ENCODE peak calls at places on chromosomes 4 and X, in four cellular contexts. P is GM23338; V is stimulated activated CD8-positive, alpha-beta memory T cell treated with anti-CD3 and anti-CD28 coated beads, Interleukin-15, amount 100 ng/mL, for 4 hours; M is psoas muscle. A is an unnamed sample.

GRCh38 chr4:168605411-168605810 is 108.6 kb downstream of the PALLD start:
- DNase-seq in P (no peak), V (no peak), M (peak), A (no peak)

GRCh38 chr4:164485169-164485568 is 268.8 kb upstream of the SMIM31 start:
- DNase-seq in P (no peak), V (no peak), M (no peak), A (no peak)

GRCh38 chr4:1763550-1764080 is 29.5 kb upstream of the FGFR3 start:
- DNase-seq in P (no peak), V (no peak), M (no peak), A (no peak)

GRCh38 chr4:55637272-55637820 is 1.2 kb upstream of the NMU start:
- DNase-seq in P (peak), V (no peak), M (no peak), A (no peak)

GRCh38 chrX:3026074-3026588 is 15.1 kb upstream of the ARSF start:
- DNase-seq in P (no peak), V (no peak), M (no peak), A (no peak)

GRCh38 chr4:140156529-140157171 is 2.7 kb upstream of the MAML3 start:
- DNase-seq in P (no peak), V (no peak), M (no peak), A (no peak)

GRCh38 chr4:22573198-22573597 is 57.3 kb upstream of the ADGRA3 start:
- DNase-seq in P (no peak), V (no peak), M (peak), A (peak)

GRCh38 chr4:40316333-40316781 is 18.8 kb upstream of the CHRNA9 start:
- DNase-seq in P (no peak), V (no peak), M (no peak), A (no peak)

GRCh38 chr4:182585321-182585720 is 331.9 kb downstream of the DCTD start:
- DNase-seq in P (peak), V (no peak), M (no peak), A (no peak)

GRCh38 chr4:2251795-2252529 is 9.9 kb downstream of the MXD4 start:
- DNase-seq in P (no peak), V (no peak), M (no peak), A (no peak)

GRCh38 chr4:7812191-7812860 is 127.3 kb downstream of the AFAP1 start:
- DNase-seq in P (no peak), V (no peak), M (no peak), A (no peak)

GRCh38 chrX:40628506-40628905 is 5.3 kb downstream of the MPC1L start:
- DNase-seq in P (no peak), V (no peak), M (no peak), A (no peak)

GRCh38 chrX:134664202-134664601 is 5.9 kb upstream of the PLAC1 start:
- DNase-seq in P (no peak), V (no peak), M (no peak), A (no peak)